ENCODE peak calls at places on chromosomes 12 and 14, in nine cellular contexts. L is stimulated activated CD4-positive, alpha-beta T cell treated with anti-CD3 and anti-CD28 coated beads, Interleukin-1b, Interleukin-23, amount 100 ng/mL, for 24 hours; T is RPMI7951; V is HS-5; P is MCF 10A; W is stimulated activated CD8-positive, alpha-beta memory T cell treated with anti-CD3 and anti-CD28 coated beads, Interleukin-12 subunit alpha, Interleukin-12 subunit beta, amount 100 ng/mL, for 4 hours; M is activated CD4-positive, alpha-beta T cell treated with anti-CD3 and anti-CD28 coated beads, Interleukin-2, amount 10 ng/mL, durations not matched to agents 7 days and 5 days; B is activated T-helper 2 cell treated with anti-CD3 and anti-CD28 coated beads, Interferon-gamma antibody, Interleukin-2, Interleukin-4, amounts not matched to agents 10 μg/mL and 5 μg/mL and 100 μg/mL, durations not matched to agents 14 hours and 24 hours and 36 hours; A is stimulated activated naive CD8-positive, alpha-beta T cell treated with anti-CD3 and anti-CD28 coated beads, Interleukin-15, amount 100 ng/mL, for 72 hours. Z is an unnamed sample.

GRCh38 chr12:19643635-19644034 is 204.3 kb downstream of the AEBP2 start:
- DNase-seq in P (peak; percentile 66), V (peak; percentile 16), T (peak; percentile 40), M (no peak), L (no peak), B (no peak), A (no peak), W (no peak), Z (peak; percentile 17)

GRCh38 chr14:67137744-67138371 is 51.4 kb upstream of the GARIN2 start:
- DNase-seq in A (no peak), V (no peak), P (peak; percentile 20), L (no peak), B (no peak), W (no peak), T (peak; percentile 18), M (no peak), Z (no peak)

GRCh38 chr12:45339035-45339434 is 123.1 kb downstream of the ANO6 start:
- DNase-seq in P (no peak), M (no peak), T (no peak), W (no peak), A (no peak), L (no peak), B (no peak), V (no peak), Z (no peak)

GRCh38 chr12:30440826-30441602 is 254.7 kb downstream of the IPO8 start:
- DNase-seq in M (no peak), A (no peak), W (no peak), T (peak; percentile 15), V (no peak), P (peak; percentile 52), B (no peak), L (no peak), Z (no peak)

GRCh38 chr12:103269962-103270361 is 225.8 kb downstream of the C12orf42 start:
- DNase-seq in L (no peak), W (no peak), B (no peak), M (no peak), T (no peak), A (no peak), V (peak; percentile 44), P (no peak), Z (peak; percentile 62)

GRCh38 chr12:49808686-49809368 is 19.4 kb downstream of the NCKAP5L start:
- DNase-seq in W (no peak), M (no peak), A (no peak), B (no peak), P (no peak), T (no peak), L (no peak), V (no peak), Z (no peak)

GRCh38 chr12:111185206-111185888 is 183.5 kb downstream of the PHETA1 start:
- DNase-seq in T (no peak), B (no peak), V (no peak), P (no peak), M (no peak), W (no peak), L (no peak), A (no peak), Z (no peak)

GRCh38 chr12:66963901-66964300 is 285.0 kb upstream of the GRIP1 start:
- DNase-seq in T (no peak), A (no peak), P (no peak), L (no peak), B (no peak), V (no peak), W (no peak), M (no peak), Z (no peak)

GRCh38 chr12:50641566-50641965 is 122.3 kb upstream of the ATF1 start:
- DNase-seq in M (no peak), T (no peak), V (no peak), W (no peak), B (no peak), A (no peak), P (no peak), L (no peak), Z (no peak)

GRCh38 chr14:89367449-89368120 is 49.4 kb downstream of the FOXN3 start:
- DNase-seq in L (no peak), B (no peak), A (no peak), M (no peak), P (no peak), V (no peak), W (no peak), T (no peak), Z (no peak)

GRCh38 chr12:13101854-13102375 is 1.6 kb downstream of the GSG1 start:
- DNase-seq in V (no peak), W (no peak), M (no peak), P (peak; percentile 79), L (no peak), T (peak; percentile 64), A (no peak), B (no peak), Z (peak; percentile 55)

GRCh38 chr12:108495054-108495453 is 20.0 kb upstream of the FICD start:
- DNase-seq in W (no peak), A (peak; percentile 33), L (no peak), T (peak; percentile 34), B (no peak), V (no peak), M (peak; percentile 35), P (peak; percentile 66), Z (peak; percentile 52)

GRCh38 chr12:503111-503761 is 43.5 kb downstream of the B4GALNT3 start:
- DNase-seq in B (no peak), M (no peak), A (no peak), V (no peak), W (no peak), P (peak; percentile 80), T (no peak), L (no peak), Z (peak; percentile 74)

GRCh38 chr12:123250471-123251383 is 17.5 kb downstream of the MTRFR start:
- DNase-seq in T (no peak), B (no peak), A (no peak), L (no peak), M (no peak), W (no peak), P (peak; percentile 95), V (no peak), Z (no peak)

GRCh38 chr12:104411826-104412626 is 44.7 kb upstream of the CHST11 start:
- DNase-seq in B (no peak), W (no peak), V (no peak), A (no peak), M (no peak), L (no peak), T (peak; percentile 19), P (no peak), Z (peak; percentile 13)

GRCh38 chr12:7113389-7113871 is 4.4 kb upstream of the C1RL start:
- DNase-seq in A (peak; percentile 41), W (no peak), B (peak; percentile 35), L (peak; percentile 13), T (peak; percentile 29), P (peak; percentile 56), V (no peak), M (peak; percentile 61), Z (peak; percentile 42)

GRCh38 chr14:61475316-61475715 is 153.9 kb downstream of the PRKCH start:
- DNase-seq in W (no peak), P (peak; percentile 84), V (no peak), B (no peak), A (peak; percentile 24), L (no peak), T (peak; percentile 72), M (peak; percentile 54), Z (peak; percentile 46)

GRCh38 chr14:75452900-75453816 is 25.3 kb downstream of the JDP2 start:
- DNase-seq in P (peak; percentile 91), M (no peak), L (no peak), T (peak; percentile 91), A (no peak), B (no peak), W (no peak), V (peak; percentile 9), Z (no peak)

GRCh38 chr12:116053479-116054195 is 223.9 kb downstream of the MED13L start:
- DNase-seq in W (no peak), A (no peak), T (peak; percentile 66), V (peak; percentile 11), B (no peak), P (peak; percentile 89), L (no peak), M (no peak), Z (no peak)